ENCODE peak calls at places on chromosomes 5 and 9, in four cellular contexts. D is transverse colon, U is tibial artery, A is A549. K is an unnamed sample. For H3K9me3, the result is how much of the 10 kb centered on the place peaks cover.

GRCh38 chr5:57157666-57158065 is 16.2 kb upstream of the GPBP1 start:
- DNase-seq in U (no peak), A (no peak), D (no peak), K (no peak)

GRCh38 chr5:109225695-109226094 is 184.1 kb downstream of the PJA2 start:
- DNase-seq in D (no peak), A (no peak), U (peak), K (no peak)

GRCh38 chr9:97809666-97810344 is 43.2 kb upstream of the FOXE1 start:
- DNase-seq in A (no peak), D (no peak), U (no peak), K (no peak)

GRCh38 chr5:167319243-167319642 is 972.2 kb upstream of the WWC1 start:
- DNase-seq in A (no peak), D (no peak), U (no peak), K (no peak)

GRCh38 chr9:101027246-101027645 is 1.3 kb upstream of the PLPPR1 start:
- DNase-seq in U (no peak), A (no peak), D (no peak), K (no peak)

GRCh38 chr5:142871880-142872200 is 101.7 kb downstream of the ARHGAP26 start:
- DNase-seq in A (no peak), D (no peak), U (no peak), K (peak)

GRCh38 chr9:89603629-89604462 is 966 bp upstream of the GADD45G start:
- DNase-seq in A (peak), D (peak), U (peak), K (peak)

GRCh38 chr9:128124873-128125574 is 2.5 kb downstream of the PTGES2 start:
- DNase-seq in D (peak), A (peak), U (peak), K (peak)

GRCh38 chr5:95620030-95620869 is at the start of gene GPR150:
- DNase-seq in U (no peak), A (peak), D (peak), K (peak)

GRCh38 chr9:4084440-4084818 is 215.4 kb downstream of the GLIS3 start:
- DNase-seq in U (no peak), A (no peak), D (peak), K (no peak)

GRCh38 chr9:89996106-89996505 is 391.3 kb downstream of the GADD45G start:
- DNase-seq in U (no peak), D (no peak), A (no peak), K (no peak)

GRCh38 chr5:37626266-37626665 is 213.6 kb downstream of the GDNF start:
- DNase-seq in U (no peak), A (no peak), D (no peak), K (no peak)

GRCh38 chr5:82277613-82277986 is 554 bp downstream of the RPS23 start:
- DNase-seq in U (no peak), D (no peak), A (no peak), K (no peak)

GRCh38 chr9:95724253-95724991 is 151.1 kb upstream of the ERCC6L2 start:
- DNase-seq in D (peak), U (no peak), A (no peak), K (no peak)

GRCh38 chr5:178201927-178202235 is 2.5 kb upstream of the HNRNPAB start:
- DNase-seq in D (no peak), A (no peak), U (no peak), K (no peak)

GRCh38 chr5:163565931-163566608 is 60.7 kb downstream of the MAT2B start:
- DNase-seq in U (no peak), A (peak), D (peak), K (peak)

GRCh38 chr5:168726342-168726741 is 147.2 kb upstream of the PANK3 start:
- DNase-seq in D (no peak), A (no peak), U (no peak), K (no peak)

GRCh38 chr9:134319306-134320194 is 6.7 kb upstream of the RXRA start:
- DNase-seq in A (no peak), D (no peak), U (no peak), K (peak)

GRCh38 chr9:97511762-97512429 is 10.4 kb downstream of the TMOD1 start:
- DNase-seq in A (peak), D (no peak), U (no peak), K (no peak)

GRCh38 chr9:13705913-13706312 is 426.4 kb upstream of the MPDZ start:
- DNase-seq in D (no peak), A (no peak), U (peak), K (no peak)

GRCh38 chr5:123157797-123158528 is 68.9 kb downstream of the PRDM6 start:
- DNase-seq in D (no peak), U (no peak), A (no peak), K (no peak)

GRCh38 chr9:130112244-130113151 is 58.8 kb downstream of the GPR107 start:
- DNase-seq in D (no peak), U (no peak), A (no peak), K (no peak)

GRCh38 chr9:34994429-34995287 is 5.1 kb downstream of the DNAJB5 start:
- DNase-seq in A (peak), D (peak), U (no peak), K (no peak)

GRCh38 chr5:35771321-35771720 is 85.4 kb upstream of the IL7R start:
- DNase-seq in D (no peak), U (no peak), A (no peak), K (no peak)

DNA sequence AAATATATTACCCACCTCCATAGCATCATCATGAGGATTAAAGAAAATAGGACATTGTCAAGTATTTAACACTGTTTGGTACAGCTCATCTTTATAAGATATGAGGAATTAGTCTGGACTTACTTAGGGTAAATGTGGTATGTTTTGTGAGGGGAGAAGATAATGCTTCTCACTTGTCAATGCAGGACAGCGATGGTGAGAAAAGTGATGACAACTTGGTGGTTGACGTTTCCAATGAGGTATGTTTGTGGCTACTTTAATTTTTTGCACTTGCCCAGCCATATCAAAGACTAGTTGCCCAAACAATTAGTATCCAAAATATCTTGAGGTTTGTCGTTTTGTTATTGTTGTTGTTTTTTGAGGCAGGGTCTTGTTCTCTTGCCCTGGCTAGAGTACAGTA is 133.9 kb downstream of the TLE4 start:
- DNase-seq in A (no peak), D (no peak), U (no peak), K (no peak)
- H3K9me3 ChIP-seq in A (under half), D (under half), U (under half), K (under half)

DNA sequence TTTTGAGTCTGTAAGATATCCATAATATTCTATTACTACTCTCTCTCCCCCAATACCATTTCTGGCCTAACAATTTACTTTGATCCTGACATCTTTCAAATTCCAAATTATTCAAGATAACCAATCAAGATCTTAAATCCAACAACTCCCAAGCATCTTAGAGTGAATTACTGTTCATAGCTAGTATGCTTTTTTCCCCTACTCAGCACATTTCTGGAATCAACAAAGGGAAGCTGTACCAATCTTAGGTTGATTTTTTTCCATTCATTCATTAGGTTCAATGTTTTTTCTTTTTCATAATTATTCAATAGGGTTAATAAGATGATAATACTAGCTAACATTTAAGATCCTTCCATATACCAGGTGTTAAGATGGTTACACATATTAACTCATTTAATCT is 50.3 kb upstream of the MTMR12 start:
- DNase-seq in U (no peak), D (no peak), A (no peak), K (no peak)
- TF ChIP-seq CTCF in U (no peak), D (no peak), A (no peak), K (no peak)

DNA sequence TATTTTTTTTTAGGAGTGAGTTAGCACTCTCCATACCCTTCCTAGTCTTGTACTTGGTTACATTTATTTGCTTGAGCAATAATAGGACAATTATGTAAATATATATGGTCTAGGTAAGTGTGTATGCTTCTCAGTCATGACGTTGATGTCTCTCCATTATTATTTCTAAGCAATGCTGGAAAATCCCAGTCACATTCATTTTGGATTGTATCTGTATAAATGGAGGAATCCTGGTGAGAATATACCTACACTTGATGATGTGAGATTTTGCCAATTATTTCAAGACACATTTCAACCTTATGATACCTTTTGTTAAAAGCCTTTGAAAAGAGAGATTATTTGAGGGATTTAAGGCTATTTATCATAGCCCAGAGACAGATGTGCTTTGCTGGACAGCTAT is 2244.5 kb upstream of the WWC1 start:
- DNase-seq in D (no peak), A (no peak), U (no peak), K (no peak)
- H3K9me3 ChIP-seq in D (under half), A (under half), U (under half), K (under half)

DNA sequence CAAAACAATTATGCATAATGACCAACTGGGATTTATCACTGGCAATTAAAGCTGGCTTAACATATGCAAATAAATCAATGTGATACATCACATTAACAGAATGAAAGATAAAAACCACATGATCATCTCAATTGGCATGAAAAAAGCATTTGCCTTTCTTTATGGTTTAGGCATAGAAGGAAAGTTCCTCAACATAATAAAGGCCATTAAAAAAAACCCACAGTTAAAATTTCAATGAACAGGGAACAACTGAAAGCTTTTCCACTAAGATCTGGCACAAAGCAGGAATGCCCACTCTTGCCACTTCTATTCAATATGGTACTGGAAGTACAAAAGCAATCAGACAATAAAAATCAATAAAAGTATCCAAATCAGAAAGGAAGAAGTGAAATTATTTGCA is 151.2 kb upstream of the CD180 start:
- DNase-seq in D (no peak), A (no peak), U (no peak), K (no peak)
- TF ChIP-seq CTCF in D (no peak), A (no peak), U (no peak), K (no peak)

GRCh38 chr5:150912312-150912814 is 7.6 kb upstream of the ZNF300 start:
- DNase-seq in A (no peak), U (no peak), D (no peak), K (no peak)
- H3K9me3 ChIP-seq in A (under half), U (under half), D (under half), K (under half)

GRCh38 chr9:70615566-70616138 is 201.2 kb upstream of the KLF9 start:
- DNase-seq in D (no peak), A (no peak), U (no peak), K (no peak)
- TF ChIP-seq CTCF in D (no peak), A (no peak), U (no peak), K (no peak)

DNA sequence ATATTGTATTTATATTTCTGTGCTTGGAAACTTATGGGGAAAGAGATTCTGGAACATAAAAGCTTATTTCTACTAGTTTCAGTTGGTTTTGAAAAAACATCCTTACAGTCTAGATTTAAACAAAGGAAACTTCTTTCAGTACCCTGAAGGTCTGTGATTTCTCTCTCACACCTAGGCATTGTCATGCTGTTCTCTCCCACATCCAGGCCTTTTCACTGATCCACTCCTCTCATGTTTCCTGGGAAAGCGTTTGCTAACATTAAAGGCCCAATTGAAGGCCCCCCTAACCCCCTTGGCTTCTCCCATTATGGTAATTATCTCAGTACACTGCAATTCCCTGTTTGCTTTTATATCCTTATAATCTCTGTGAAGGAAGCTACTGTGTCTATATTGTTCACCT is 856 bp upstream of the PCDHGA3 start:
- DNase-seq in U (no peak), A (no peak), D (no peak), K (no peak)
- H3K9me3 ChIP-seq in U (half or more), A (under half), D (under half), K (half or more)

DNA sequence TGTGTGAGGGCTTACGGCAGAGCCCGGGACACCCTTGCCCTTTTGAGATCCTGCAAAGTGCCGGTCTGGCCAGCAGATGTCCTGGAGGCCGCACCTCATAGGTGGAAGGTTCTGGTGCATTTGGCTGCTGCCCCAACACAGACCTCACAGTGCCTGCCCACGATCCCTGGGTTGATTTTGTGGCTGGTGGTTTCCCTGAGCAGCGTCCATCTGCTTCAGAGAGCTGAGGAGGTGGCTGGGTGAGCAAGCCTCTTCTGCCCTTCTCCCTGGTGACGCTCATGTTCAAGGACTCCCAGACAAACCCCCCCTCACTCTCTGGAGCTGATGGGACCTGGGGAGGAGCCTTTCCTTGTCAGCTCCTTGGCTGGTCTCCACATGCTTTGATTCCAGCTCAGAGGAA is 18.9 kb downstream of the BNIP1 start:
- DNase-seq in U (no peak), A (no peak), D (no peak), K (no peak)
- TF ChIP-seq CTCF in U (no peak), A (no peak), D (no peak), K (no peak)

GRCh38 chr9:16563446-16563845 is 307.0 kb downstream of the BNC2 start:
- DNase-seq in A (no peak), D (no peak), U (no peak), K (no peak)
- H3K9me3 ChIP-seq in A (under half), D (under half), U (under half), K (under half)

DNA sequence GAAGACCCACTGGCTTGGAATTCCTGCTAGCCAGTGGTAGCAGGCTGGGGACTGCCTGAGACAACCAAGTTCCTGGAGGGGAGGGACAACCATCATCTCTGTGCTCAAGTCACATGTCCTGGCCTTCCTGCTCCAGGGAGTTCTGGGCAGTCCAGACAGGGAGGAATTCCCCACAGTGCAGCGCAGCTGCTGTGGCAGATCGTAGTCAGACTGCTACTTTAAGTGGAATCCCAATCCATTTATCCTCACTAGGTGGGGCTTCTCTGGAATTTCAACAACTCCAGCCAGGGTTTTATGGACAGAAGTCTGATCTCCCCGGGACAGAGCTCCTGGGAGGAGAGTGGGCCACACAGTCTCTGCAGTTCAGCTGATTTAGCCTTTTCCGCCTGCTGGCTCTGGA is 20.9 kb upstream of the OR5C1 start:
- DNase-seq in U (no peak), D (no peak), A (no peak), K (no peak)
- TF ChIP-seq CTCF in U (no peak), D (no peak), A (no peak), K (no peak)